ENCODE peak calls at places on chromosomes 16 and 17, in five cellular contexts. One of them, this sample, is unnamed.

GRCh38 chr16:577796-578195 is 8.0 kb downstream of the PIGQ start:
- DNase-seq in amniotic epithelial cell: no peak
- DNase-seq in A172: no peak
- DNase-seq in iris pigment epithelial cell: no peak
- DNase-seq in activated CD8-positive, alpha-beta T cell treated with anti-CD3 and anti-CD28 coated beads, Interleukin-2, amount 10 ng/mL, durations not matched to agents 7 days and 5 days: no peak
- DNase-seq in this sample: no peak

GRCh38 chr17:72681844-72682243 is 410.6 kb downstream of the SLC39A11 start:
- DNase-seq in amniotic epithelial cell: no peak
- DNase-seq in A172: no peak
- DNase-seq in iris pigment epithelial cell: no peak
- DNase-seq in activated CD8-positive, alpha-beta T cell treated with anti-CD3 and anti-CD28 coated beads, Interleukin-2, amount 10 ng/mL, durations not matched to agents 7 days and 5 days: no peak
- DNase-seq in this sample: no peak

GRCh38 chr16:901149-901548 is 69.6 kb downstream of the LMF1 start:
- DNase-seq in amniotic epithelial cell: no peak
- DNase-seq in A172: no peak
- DNase-seq in iris pigment epithelial cell: no peak
- DNase-seq in activated CD8-positive, alpha-beta T cell treated with anti-CD3 and anti-CD28 coated beads, Interleukin-2, amount 10 ng/mL, durations not matched to agents 7 days and 5 days: no peak
- DNase-seq in this sample: no peak

GRCh38 chr17:61307905-61308886 is 91.4 kb upstream of the TBX2 start:
- DNase-seq in amniotic epithelial cell: peak
- DNase-seq in A172: peak
- DNase-seq in iris pigment epithelial cell: peak
- DNase-seq in activated CD8-positive, alpha-beta T cell treated with anti-CD3 and anti-CD28 coated beads, Interleukin-2, amount 10 ng/mL, durations not matched to agents 7 days and 5 days: no peak
- DNase-seq in this sample: no peak

GRCh38 chr17:8623591-8623990 is 6.9 kb downstream of the MYH10 start:
- DNase-seq in amniotic epithelial cell: peak
- DNase-seq in A172: no peak
- DNase-seq in iris pigment epithelial cell: peak
- DNase-seq in activated CD8-positive, alpha-beta T cell treated with anti-CD3 and anti-CD28 coated beads, Interleukin-2, amount 10 ng/mL, durations not matched to agents 7 days and 5 days: no peak
- DNase-seq in this sample: no peak

GRCh38 chr17:56914641-56915263 is 903 bp upstream of the TRIM25 start:
- DNase-seq in amniotic epithelial cell: no peak
- DNase-seq in A172: no peak
- DNase-seq in iris pigment epithelial cell: peak
- DNase-seq in activated CD8-positive, alpha-beta T cell treated with anti-CD3 and anti-CD28 coated beads, Interleukin-2, amount 10 ng/mL, durations not matched to agents 7 days and 5 days: peak
- DNase-seq in this sample: no peak

GRCh38 chr16:51326131-51326856 is 175.2 kb upstream of the SALL1 start:
- DNase-seq in amniotic epithelial cell: peak
- DNase-seq in A172: peak
- DNase-seq in iris pigment epithelial cell: peak
- DNase-seq in activated CD8-positive, alpha-beta T cell treated with anti-CD3 and anti-CD28 coated beads, Interleukin-2, amount 10 ng/mL, durations not matched to agents 7 days and 5 days: no peak
- DNase-seq in this sample: no peak

GRCh38 chr17:1366234-1366633 is 33.8 kb downstream of the YWHAE start:
- DNase-seq in amniotic epithelial cell: no peak
- DNase-seq in A172: no peak
- DNase-seq in iris pigment epithelial cell: no peak
- DNase-seq in activated CD8-positive, alpha-beta T cell treated with anti-CD3 and anti-CD28 coated beads, Interleukin-2, amount 10 ng/mL, durations not matched to agents 7 days and 5 days: no peak
- DNase-seq in this sample: no peak

GRCh38 chr16:11576427-11577289 is 10.1 kb downstream of the LITAF start:
- DNase-seq in amniotic epithelial cell: no peak
- DNase-seq in A172: peak
- DNase-seq in iris pigment epithelial cell: no peak
- DNase-seq in activated CD8-positive, alpha-beta T cell treated with anti-CD3 and anti-CD28 coated beads, Interleukin-2, amount 10 ng/mL, durations not matched to agents 7 days and 5 days: no peak
- DNase-seq in this sample: no peak

GRCh38 chr16:12439443-12440232 is 364.0 kb downstream of the CPPED1 start:
- DNase-seq in amniotic epithelial cell: no peak
- DNase-seq in A172: no peak
- DNase-seq in iris pigment epithelial cell: no peak
- DNase-seq in activated CD8-positive, alpha-beta T cell treated with anti-CD3 and anti-CD28 coated beads, Interleukin-2, amount 10 ng/mL, durations not matched to agents 7 days and 5 days: no peak
- DNase-seq in this sample: no peak

GRCh38 chr17:17345686-17346427 is 42.7 kb downstream of the NT5M start:
- DNase-seq in amniotic epithelial cell: no peak
- DNase-seq in A172: no peak
- DNase-seq in iris pigment epithelial cell: no peak
- DNase-seq in activated CD8-positive, alpha-beta T cell treated with anti-CD3 and anti-CD28 coated beads, Interleukin-2, amount 10 ng/mL, durations not matched to agents 7 days and 5 days: no peak
- DNase-seq in this sample: no peak

GRCh38 chr17:56697190-56697589 is 103.7 kb downstream of the NOG start:
- DNase-seq in amniotic epithelial cell: no peak
- DNase-seq in A172: no peak
- DNase-seq in iris pigment epithelial cell: no peak
- DNase-seq in activated CD8-positive, alpha-beta T cell treated with anti-CD3 and anti-CD28 coated beads, Interleukin-2, amount 10 ng/mL, durations not matched to agents 7 days and 5 days: no peak
- DNase-seq in this sample: no peak

GRCh38 chr17:58215685-58216084 is 3.4 kb downstream of the MKS1 start:
- DNase-seq in amniotic epithelial cell: no peak
- DNase-seq in A172: peak
- DNase-seq in iris pigment epithelial cell: no peak
- DNase-seq in activated CD8-positive, alpha-beta T cell treated with anti-CD3 and anti-CD28 coated beads, Interleukin-2, amount 10 ng/mL, durations not matched to agents 7 days and 5 days: no peak
- DNase-seq in this sample: peak

GRCh38 chr17:82933911-82934310 is 94.1 kb upstream of the ZNF750 start:
- DNase-seq in amniotic epithelial cell: no peak
- DNase-seq in A172: no peak
- DNase-seq in iris pigment epithelial cell: no peak
- DNase-seq in activated CD8-positive, alpha-beta T cell treated with anti-CD3 and anti-CD28 coated beads, Interleukin-2, amount 10 ng/mL, durations not matched to agents 7 days and 5 days: no peak
- DNase-seq in this sample: no peak

GRCh38 chr17:16243811-16244567 is 27.0 kb downstream of the PIGL start:
- DNase-seq in amniotic epithelial cell: no peak
- DNase-seq in A172: peak
- DNase-seq in iris pigment epithelial cell: no peak
- DNase-seq in activated CD8-positive, alpha-beta T cell treated with anti-CD3 and anti-CD28 coated beads, Interleukin-2, amount 10 ng/mL, durations not matched to agents 7 days and 5 days: no peak
- DNase-seq in this sample: no peak

GRCh38 chr17:2691965-2692780 is 19.4 kb downstream of the CLUH start:
- DNase-seq in amniotic epithelial cell: no peak
- DNase-seq in A172: no peak
- DNase-seq in iris pigment epithelial cell: no peak
- DNase-seq in activated CD8-positive, alpha-beta T cell treated with anti-CD3 and anti-CD28 coated beads, Interleukin-2, amount 10 ng/mL, durations not matched to agents 7 days and 5 days: no peak
- DNase-seq in this sample: no peak

GRCh38 chr16:84484579-84485254 is 19.7 kb downstream of the MEAK7 start:
- DNase-seq in amniotic epithelial cell: peak
- DNase-seq in A172: peak
- DNase-seq in iris pigment epithelial cell: peak
- DNase-seq in activated CD8-positive, alpha-beta T cell treated with anti-CD3 and anti-CD28 coated beads, Interleukin-2, amount 10 ng/mL, durations not matched to agents 7 days and 5 days: no peak
- DNase-seq in this sample: peak

GRCh38 chr17:29042679-29043538 is at the start of gene PIPOX:
- DNase-seq in amniotic epithelial cell: peak
- DNase-seq in A172: peak
- DNase-seq in iris pigment epithelial cell: peak
- DNase-seq in activated CD8-positive, alpha-beta T cell treated with anti-CD3 and anti-CD28 coated beads, Interleukin-2, amount 10 ng/mL, durations not matched to agents 7 days and 5 days: no peak
- DNase-seq in this sample: peak

GRCh38 chr16:30797670-30798309 is 10.8 kb upstream of the ZNF629 start:
- DNase-seq in amniotic epithelial cell: no peak
- DNase-seq in A172: no peak
- DNase-seq in iris pigment epithelial cell: no peak
- DNase-seq in activated CD8-positive, alpha-beta T cell treated with anti-CD3 and anti-CD28 coated beads, Interleukin-2, amount 10 ng/mL, durations not matched to agents 7 days and 5 days: no peak
- DNase-seq in this sample: no peak

GRCh38 chr17:12118617-12119016 is 97.9 kb downstream of the MAP2K4 start:
- DNase-seq in amniotic epithelial cell: no peak
- DNase-seq in A172: no peak
- DNase-seq in iris pigment epithelial cell: no peak
- DNase-seq in activated CD8-positive, alpha-beta T cell treated with anti-CD3 and anti-CD28 coated beads, Interleukin-2, amount 10 ng/mL, durations not matched to agents 7 days and 5 days: no peak
- DNase-seq in this sample: no peak

GRCh38 chr17:78970834-78971763 is 8.6 kb downstream of the LGALS3BP start:
- DNase-seq in amniotic epithelial cell: peak
- DNase-seq in A172: peak
- DNase-seq in iris pigment epithelial cell: peak
- DNase-seq in activated CD8-positive, alpha-beta T cell treated with anti-CD3 and anti-CD28 coated beads, Interleukin-2, amount 10 ng/mL, durations not matched to agents 7 days and 5 days: peak
- DNase-seq in this sample: peak